ENCODE peak calls at places on chromosomes 3 and 15, in nine cellular contexts. U is NAMALWA; P is stimulated activated CD4-positive, alpha-beta T cell treated with anti-CD3 and anti-CD28 coated beads, Interleukin-1b, Interleukin-23, amount 100 ng/mL, for 1 hour; E is activated naive CD8-positive, alpha-beta T cell treated with anti-CD3 and anti-CD28 coated beads for 36 hours; K is endothelial cell; V is stimulated activated naive CD8-positive, alpha-beta T cell treated with anti-CD3 and anti-CD28 coated beads, Interleukin-15, Interleukin-2, amounts not matched to agents 100 U/mL and 50 U/mL, for 24 hours; T is immature natural killer cell; F is HT1080; A is left colon. L is an unnamed sample.

GRCh38 chr15:66631616-66632263 is 65.9 kb upstream of the LCTL start:
- DNase-seq in U (no peak), P (no peak), E (no peak), K (no peak), V (no peak), T (no peak), F (no peak), A (no peak), L (no peak)

GRCh38 chr3:135125171-135125801 is 330.2 kb downstream of the EPHB1 start:
- DNase-seq in U (peak; percentile 35), P (no peak), E (no peak), K (peak; percentile 55), V (no peak), T (no peak), F (peak; percentile 39), A (peak; percentile 5), L (no peak)

GRCh38 chr3:74426571-74426970 is 187.9 kb downstream of the CNTN3 start:
- DNase-seq in U (no peak), P (no peak), E (no peak), K (no peak), V (no peak), T (no peak), F (peak; percentile 41), A (no peak), L (no peak)

GRCh38 chr3:72193768-72194463 is 409.0 kb upstream of the PROK2 start:
- DNase-seq in U (no peak), P (no peak), E (no peak), K (no peak), V (no peak), T (no peak), F (no peak), A (no peak), L (no peak)

GRCh38 chr3:142618917-142619401 is 22.8 kb downstream of the PLS1 start:
- DNase-seq in U (no peak), P (no peak), E (no peak), K (no peak), V (no peak), T (no peak), F (peak; percentile 88), A (no peak), L (no peak)

GRCh38 chr15:80379671-80380070 is 24.5 kb upstream of the ARNT2 start:
- DNase-seq in U (no peak), P (no peak), E (no peak), K (no peak), V (no peak), T (no peak), F (no peak), A (no peak), L (no peak)

GRCh38 chr3:101643861-101644613 is 32.9 kb downstream of the ZBTB11 start:
- DNase-seq in U (no peak), P (no peak), E (peak; percentile 46), K (no peak), V (peak; percentile 49), T (peak; percentile 73), F (peak; percentile 93), A (no peak), L (peak; percentile 77)

GRCh38 chr3:41583014-41583413 is 378.9 kb downstream of the ULK4 start:
- DNase-seq in U (no peak), P (no peak), E (no peak), K (no peak), V (no peak), T (no peak), F (no peak), A (no peak), L (no peak)

GRCh38 chr3:76038949-76039348 is 253.6 kb upstream of the ZNF717 start:
- DNase-seq in U (no peak), P (no peak), E (no peak), K (no peak), V (no peak), T (no peak), F (no peak), A (no peak), L (no peak)

GRCh38 chr15:92629975-92630626 is 25.5 kb downstream of the FAM174B start:
- DNase-seq in U (no peak), P (no peak), E (no peak), K (no peak), V (no peak), T (no peak), F (peak; percentile 23), A (no peak), L (no peak)

GRCh38 chr3:154969366-154969765 is 110.8 kb upstream of the MME start:
- DNase-seq in U (no peak), P (no peak), E (no peak), K (no peak), V (no peak), T (no peak), F (no peak), A (no peak), L (no peak)

GRCh38 chr3:62940763-62941632 is 65.8 kb upstream of the CADPS start:
- DNase-seq in U (no peak), P (no peak), E (no peak), K (no peak), V (no peak), T (no peak), F (peak; percentile 74), A (no peak), L (no peak)

GRCh38 chr15:85725019-85725418 is 69.7 kb downstream of the KLHL25 start:
- DNase-seq in U (no peak), P (no peak), E (no peak), K (no peak), V (no peak), T (no peak), F (no peak), A (no peak), L (no peak)

GRCh38 chr15:39239562-39239961 is 341.3 kb upstream of the THBS1 start:
- DNase-seq in U (no peak), P (no peak), E (no peak), K (no peak), V (no peak), T (no peak), F (peak; percentile 75), A (no peak), L (no peak)

GRCh38 chr3:87173776-87174175 is 53.3 kb upstream of the CHMP2B start:
- DNase-seq in U (peak; percentile 2), P (no peak), E (no peak), K (no peak), V (no peak), T (no peak), F (peak; percentile 1), A (no peak), L (no peak)

GRCh38 chr3:189340680-189341460 is 169.1 kb downstream of the TPRG1 start:
- DNase-seq in U (peak; percentile 50), P (no peak), E (peak; percentile 10), K (peak; percentile 9), V (peak; percentile 40), T (no peak), F (no peak), A (no peak), L (no peak)

GRCh38 chr15:47674576-47675232 is 42.6 kb upstream of the SEMA6D start:
- DNase-seq in U (no peak), P (no peak), E (no peak), K (no peak), V (no peak), T (no peak), F (no peak), A (no peak), L (no peak)

L was measured in SW 1271.